ENCODE peak calls at places on chromosomes 16 and 17, in eight cellular contexts. D is A549, V is body of pancreas, O is Peyer's patch, X is heart right ventricle, M is kidney epithelial cell, B is sigmoid colon, Y is AG04450. Q is an unnamed sample.

GRCh38 chr17:79843475-79843916 is 4.3 kb upstream of the CBX4 start:
- DNase-seq in D (no peak), V (peak; percentile 20), O (peak; percentile 64), X (no peak), M (no peak), B (no peak), Y (no peak), Q (no peak)

GRCh38 chr17:6461792-6462524 is 17.7 kb downstream of the PIMREG start:
- DNase-seq in D (no peak), V (no peak), O (peak; percentile 7), X (no peak), M (no peak), B (no peak), Y (no peak), Q (no peak)

GRCh38 chr17:77909816-77910215 is 48.7 kb upstream of the TNRC6C start:
- DNase-seq in D (no peak), V (no peak), O (peak; percentile 13), X (no peak), M (no peak), B (peak; percentile 30), Y (no peak), Q (no peak)

GRCh38 chr17:3043737-3044365 is 19.6 kb downstream of the OR1D5 start:
- DNase-seq in D (peak; percentile 50), V (no peak), O (peak; percentile 37), X (no peak), M (no peak), B (no peak), Y (no peak), Q (no peak)

GRCh38 chr16:58118801-58119508 is 10.2 kb downstream of the CFAP20 start:
- DNase-seq in D (no peak), V (no peak), O (no peak), X (no peak), M (no peak), B (no peak), Y (no peak), Q (no peak)

GRCh38 chr17:76166168-76166567 is 25.1 kb upstream of the FOXJ1 start:
- DNase-seq in D (no peak), V (no peak), O (no peak), X (no peak), M (no peak), B (no peak), Y (no peak), Q (no peak)

GRCh38 chr17:1967092-1967662 is 58.0 kb downstream of the RTN4RL1 start:
- DNase-seq in D (no peak), V (no peak), O (no peak), X (no peak), M (no peak), B (no peak), Y (no peak), Q (no peak)

GRCh38 chr17:17062356-17062755 is 20.1 kb downstream of the MPRIP start:
- DNase-seq in D (no peak), V (no peak), O (no peak), X (no peak), M (no peak), B (peak; percentile 45), Y (no peak), Q (no peak)

GRCh38 chr16:84548971-84549844 is 44.7 kb upstream of the MEAK7 start:
- DNase-seq in D (no peak), V (no peak), O (no peak), X (peak; percentile 17), M (no peak), B (no peak), Y (no peak), Q (no peak)

GRCh38 chr16:81333356-81333755 is 18.6 kb downstream of the GAN start:
- DNase-seq in D (no peak), V (no peak), O (no peak), X (no peak), M (no peak), B (no peak), Y (no peak), Q (no peak)

GRCh38 chr16:8047711-8048110 is 542.6 kb downstream of the TMEM114 start:
- DNase-seq in D (no peak), V (no peak), O (no peak), X (no peak), M (no peak), B (no peak), Y (no peak), Q (no peak)

GRCh38 chr16:50137268-50137667 is 15.8 kb upstream of the TENT4B start:
- DNase-seq in D (no peak), V (no peak), O (no peak), X (no peak), M (no peak), B (no peak), Y (no peak), Q (no peak)

GRCh38 chr17:44210342-44211192 is 8.9 kb downstream of the UBTF start:
- DNase-seq in D (peak; percentile 84), V (peak; percentile 89), O (peak; percentile 93), X (peak; percentile 86), M (no peak), B (peak; percentile 96), Y (peak; percentile 71), Q (no peak)

GRCh38 chr16:50644730-50645129 is 36.4 kb downstream of the SNX20 start:
- DNase-seq in D (peak; percentile 25), V (peak; percentile 38), O (no peak), X (peak; percentile 13), M (no peak), B (no peak), Y (no peak), Q (no peak)

GRCh38 chr16:74743045-74743667 is 31.5 kb downstream of the FA2H start:
- DNase-seq in D (no peak), V (no peak), O (no peak), X (no peak), M (no peak), B (no peak), Y (no peak), Q (no peak)

GRCh38 chr17:7612294-7612640 is 2.4 kb downstream of the FXR2 start:
- DNase-seq in D (no peak), V (no peak), O (no peak), X (no peak), M (no peak), B (no peak), Y (no peak), Q (no peak)

GRCh38 chr17:41567317-41567716 is 4.5 kb downstream of the KRT9 start:
- DNase-seq in D (no peak), V (no peak), O (no peak), X (no peak), M (no peak), B (no peak), Y (no peak), Q (no peak)

GRCh38 chr17:50946223-50946890 is 80.2 kb upstream of the TOB1 start:
- DNase-seq in D (no peak), V (no peak), O (peak; percentile 53), X (no peak), M (no peak), B (peak; percentile 55), Y (no peak), Q (no peak)

GRCh38 chr16:1037023-1037933 is 35.3 kb upstream of the SSTR5 start:
- DNase-seq in D (no peak), V (no peak), O (no peak), X (no peak), M (peak; percentile 31), B (no peak), Y (no peak), Q (no peak)

GRCh38 chr17:35433075-35433894 is 985 bp upstream of the SLFN12 start:
- DNase-seq in D (peak; percentile 95), V (peak; percentile 82), O (no peak), X (peak; percentile 84), M (peak; percentile 99), B (peak; percentile 93), Y (peak; percentile 98), Q (peak; percentile 93)
- TF ChIP-seq CTCF in D (no peak), V (no peak), O (no peak), X (peak; percentile 20), M (peak; percentile 40), B (no peak), Y (peak; percentile 50), Q (peak; percentile 34)

DNA sequence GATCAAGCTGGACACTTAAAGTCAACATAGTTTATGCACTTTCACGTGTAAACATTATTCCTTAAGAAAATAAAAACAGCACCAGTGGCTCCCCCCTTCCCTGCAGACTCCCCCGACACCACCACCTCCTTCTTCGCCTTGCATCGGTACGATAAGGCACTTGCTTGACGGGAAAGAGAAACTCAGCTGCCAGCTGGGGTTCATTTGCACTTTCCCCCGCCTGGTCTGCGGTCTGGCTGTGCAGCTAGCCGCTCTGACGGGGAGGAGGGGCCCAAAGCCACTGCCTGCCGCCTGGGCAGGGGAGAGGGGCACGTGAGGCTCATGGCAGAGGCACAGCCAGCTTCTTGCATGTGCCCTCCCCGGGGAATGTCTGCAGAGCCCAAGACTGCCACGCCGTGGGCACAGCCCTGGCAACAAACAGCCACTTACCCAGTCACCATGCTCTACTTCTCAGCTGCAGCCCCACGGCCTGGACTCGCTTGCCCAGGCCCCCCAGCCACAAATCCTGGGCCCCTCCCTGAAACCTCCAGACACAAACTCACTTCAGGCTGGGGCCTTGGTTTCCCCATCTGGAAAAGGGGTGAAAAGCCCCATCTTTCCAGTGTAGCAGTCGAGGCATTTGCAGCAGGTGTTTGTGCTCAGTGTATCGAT is 16.5 kb upstream of the PRM1 start:
- DNase-seq in D (no peak), V (peak; percentile 86), O (peak; percentile 66), X (peak; percentile 73), M (no peak), B (peak; percentile 90), Y (peak; percentile 33), Q (no peak)
- H3K4me3 ChIP-seq in D (no peak overlapping the region), V (no peak overlapping the region), O (peak overlapping the region; percentile 31), X (peak overlapping the region; percentile 2), M (no peak overlapping the region), B (peak overlapping the region; percentile 3), Y (peak overlapping the region; percentile 20), Q (peak overlapping the region; percentile 29)

GRCh38 chr17:19590912-19591551 is 57.4 kb downstream of the SLC47A1 start:
- DNase-seq in D (no peak), V (no peak), O (no peak), X (no peak), M (no peak), B (no peak), Y (no peak), Q (no peak)
- TF ChIP-seq CTCF in D (no peak), V (no peak), O (no peak), X (no peak), M (no peak), B (no peak), Y (no peak), Q (no peak)

DNA sequence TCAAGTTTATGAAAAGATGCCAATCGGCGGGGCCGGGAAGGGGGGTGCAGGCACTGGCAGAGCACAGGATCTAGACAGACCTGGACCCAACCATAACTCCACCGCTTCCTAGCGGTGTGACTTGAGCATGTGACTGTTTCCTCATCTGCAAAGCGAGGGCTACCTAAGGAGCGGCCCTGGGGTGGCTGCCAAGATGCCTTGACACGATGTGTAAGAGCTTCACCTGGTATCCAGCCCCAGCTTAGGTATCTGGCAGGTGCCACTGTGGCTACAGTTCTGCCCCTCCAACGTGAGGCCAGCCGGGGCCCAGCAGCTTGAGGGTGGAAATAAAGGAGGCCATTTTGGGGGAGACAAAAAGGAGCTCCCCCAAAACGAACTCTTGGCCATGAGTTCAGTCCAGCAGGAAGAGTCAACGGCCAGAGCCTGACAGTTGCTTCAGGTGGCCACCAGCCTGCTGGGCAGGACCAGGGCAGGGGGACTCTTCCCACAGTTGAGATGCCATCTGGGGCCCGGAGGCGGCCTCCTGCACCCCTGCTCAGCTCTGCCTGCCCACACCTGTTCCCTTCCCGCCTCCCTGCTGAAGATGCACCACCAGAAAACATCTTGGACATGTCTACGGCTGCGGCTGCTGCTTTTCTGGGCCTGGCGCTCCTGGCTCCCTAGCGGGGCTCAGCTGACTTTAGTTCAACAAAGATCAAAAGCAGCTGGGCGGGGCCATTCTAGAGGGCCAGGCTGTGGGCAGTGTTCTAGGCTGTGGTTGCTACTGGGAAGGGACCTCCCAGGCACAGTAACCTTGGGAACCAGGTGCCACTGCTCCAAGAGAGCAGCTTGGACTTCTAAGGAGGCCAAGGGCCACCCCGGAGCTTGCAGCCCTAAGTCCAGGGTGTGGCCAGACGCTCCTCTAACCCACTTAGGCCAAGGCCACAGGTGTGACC is 3.4 kb upstream of the MTSS2 start:
- DNase-seq in D (no peak), V (peak; percentile 61), O (no peak), X (peak; percentile 69), M (no peak), B (peak; percentile 92), Y (no peak), Q (no peak)
- H3K4me3 ChIP-seq in D (no peak overlapping the region), V (no peak overlapping the region), O (no peak overlapping the region), X (no peak overlapping the region), M (no peak overlapping the region), B (no peak overlapping the region), Y (no peak overlapping the region), Q (no peak overlapping the region)

Q was measured in epithelial cell of proximal tubule.